ENCODE peak calls at places on chromosomes 4 and X, in eight cellular contexts. Z is nucleus accumbens, H is RWPE1, P is amniotic stem cell, G is AG09309, A is putamen, X is thoracic aorta, B is amygdala. C is an unnamed sample.

GRCh38 chrX:67351411-67351810 is 192.4 kb upstream of the AR start:
- DNase-seq in A (no peak), H (no peak), B (no peak), P (no peak), X (no peak), G (no peak), Z (no peak), C (no peak)

GRCh38 chr4:60133414-60133813 is 1066.7 kb upstream of the ADGRL3 start:
- DNase-seq in Z (no peak), P (peak), X (no peak), B (no peak), A (no peak), G (no peak), H (peak), C (no peak)

GRCh38 chr4:168527560-168527959 is 30.7 kb downstream of the PALLD start:
- DNase-seq in B (no peak), Z (no peak), G (no peak), A (no peak), H (no peak), P (no peak), X (no peak), C (no peak)

GRCh38 chr4:104815593-104816156 is 321.0 kb upstream of the CXXC4 start:
- DNase-seq in A (no peak), Z (no peak), X (no peak), G (no peak), P (no peak), H (no peak), B (no peak), C (no peak)

GRCh38 chr4:8269535-8270417 is at the start of gene HTRA3:
- DNase-seq in A (no peak), Z (no peak), X (no peak), B (no peak), P (no peak), H (no peak), G (no peak), C (no peak)

GRCh38 chr4:95694411-95694810 is 145.5 kb upstream of the PDHA2 start:
- DNase-seq in A (no peak), B (no peak), Z (no peak), X (no peak), P (no peak), H (peak), G (no peak), C (no peak)

GRCh38 chrX:20139966-20140365 is 1.7 kb downstream of the EIF1AX start:
- DNase-seq in A (no peak), B (no peak), G (peak), Z (no peak), H (no peak), X (no peak), P (peak), C (no peak)

GRCh38 chr4:99710681-99711345 is 53.2 kb upstream of the C4orf54 start:
- DNase-seq in B (no peak), Z (no peak), H (peak), G (no peak), X (no peak), P (no peak), A (no peak), C (no peak)

GRCh38 chr4:84171871-84172270 is 327.2 kb downstream of the NKX6-1 start:
- DNase-seq in G (no peak), A (no peak), P (no peak), X (no peak), Z (no peak), H (peak), B (no peak), C (no peak)

GRCh38 chr4:45370370-45370769 is 644.0 kb upstream of the GNPDA2 start:
- DNase-seq in G (no peak), Z (no peak), A (no peak), P (no peak), B (no peak), X (no peak), H (no peak), C (no peak)

GRCh38 chr4:86872135-86872534 is 20.1 kb downstream of the C4orf36 start:
- DNase-seq in B (no peak), A (no peak), G (no peak), P (no peak), X (no peak), Z (no peak), H (no peak), C (no peak)

GRCh38 chr4:10084651-10085320 is 31.8 kb downstream of the WDR1 start:
- DNase-seq in X (no peak), H (no peak), A (no peak), P (no peak), B (no peak), G (no peak), Z (no peak), C (no peak)

GRCh38 chr4:30865676-30866075 is 145.5 kb downstream of the PCDH7 start:
- DNase-seq in G (no peak), H (no peak), A (no peak), X (no peak), Z (no peak), B (no peak), P (no peak), C (no peak)

GRCh38 chrX:132023896-132024386 is 839 bp downstream of the STK26 start:
- DNase-seq in A (peak), P (no peak), H (no peak), Z (no peak), G (no peak), B (no peak), X (no peak), C (no peak)

GRCh38 chrX:46573896-46574336 is 351 bp downstream of the CHST7 start:
- DNase-seq in P (peak), A (no peak), H (no peak), B (no peak), X (no peak), G (no peak), Z (no peak), C (no peak)

GRCh38 chr4:134585972-134586371 is 384.4 kb upstream of the PABPC4L start:
- DNase-seq in H (no peak), B (no peak), Z (no peak), P (no peak), G (no peak), X (no peak), A (no peak), C (no peak)

GRCh38 chrX:39772057-39772832 is 325.5 kb downstream of the BCOR start:
- DNase-seq in Z (no peak), B (peak), X (no peak), A (no peak), P (no peak), H (peak), G (no peak), C (peak)

GRCh38 chrX:44344687-44345086 is 1.2 kb upstream of the EFHC2 start:
- DNase-seq in B (no peak), A (no peak), H (no peak), P (no peak), Z (no peak), X (no peak), G (no peak), C (no peak)

GRCh38 chr4:147396105-147396504 is 84.8 kb upstream of the EDNRA start:
- DNase-seq in X (no peak), P (no peak), H (no peak), Z (no peak), G (no peak), A (no peak), B (no peak), C (no peak)

GRCh38 chrX:45172890-45173289 is 27.8 kb downstream of the DIPK2B start:
- DNase-seq in P (no peak), B (no peak), X (no peak), Z (no peak), H (peak), G (peak), A (no peak), C (no peak)

C was measured in globus pallidus.